ENCODE peak calls at places on chromosomes 3 and 15, in ten cellular contexts. V is left ventricle myocardium inferior, K is adrenal gland, S is GM12865, M is B cell, Y is fibroblast of pulmonary artery, X is GM13976, D is RWPE1, I is fibroblast of the aortic adventitia, E is suprapubic skin. A is an unnamed sample.

GRCh38 chr3:37256447-37256846 is 82.1 kb upstream of the LRRFIP2 start:
- DNase-seq in V (no peak), K (no peak), S (no peak), M (no peak), Y (no peak), X (no peak), D (no peak), I (no peak), E (no peak), A (no peak)

GRCh38 chr3:181613813-181614212 is 97.9 kb upstream of the SOX2 start:
- DNase-seq in V (no peak), K (no peak), S (no peak), M (no peak), Y (no peak), X (no peak), D (no peak), I (no peak), E (no peak), A (no peak)

GRCh38 chr15:80669599-80670273 is 25.4 kb upstream of the ABHD17C start:
- DNase-seq in V (no peak), K (no peak), S (peak), M (no peak), Y (peak), X (peak), D (no peak), I (peak), E (no peak), A (no peak)

GRCh38 chr3:198046120-198046857 is 86.3 kb downstream of the LMLN start:
- DNase-seq in V (no peak), K (no peak), S (no peak), M (no peak), Y (no peak), X (no peak), D (no peak), I (no peak), E (no peak), A (no peak)

GRCh38 chr3:24773798-24774197 is 279.1 kb upstream of the THRB start:
- DNase-seq in V (peak), K (peak), S (peak), M (no peak), Y (peak), X (peak), D (peak), I (peak), E (no peak), A (peak)

GRCh38 chr3:52527732-52528595 is 5.7 kb downstream of the NT5DC2 start:
- DNase-seq in V (peak), K (no peak), S (no peak), M (peak), Y (no peak), X (no peak), D (no peak), I (no peak), E (no peak), A (no peak)

GRCh38 chr3:189094539-189094938 is 77.2 kb upstream of the TPRG1 start:
- DNase-seq in V (no peak), K (no peak), S (no peak), M (no peak), Y (no peak), X (no peak), D (no peak), I (no peak), E (no peak), A (no peak)

GRCh38 chr3:58254144-58254543 is 16.6 kb downstream of the ABHD6 start:
- DNase-seq in V (no peak), K (no peak), S (no peak), M (no peak), Y (no peak), X (no peak), D (no peak), I (no peak), E (no peak), A (no peak)

GRCh38 chr15:46277994-46278885 is 643.4 kb downstream of the SQOR start:
- DNase-seq in V (no peak), K (no peak), S (no peak), M (no peak), Y (no peak), X (no peak), D (no peak), I (no peak), E (no peak), A (no peak)

GRCh38 chr3:115228266-115228665 is 81.2 kb upstream of the ZBTB20 start:
- DNase-seq in V (no peak), K (no peak), S (no peak), M (no peak), Y (no peak), X (no peak), D (no peak), I (no peak), E (no peak), A (no peak)

GRCh38 chr3:171049831-171050444 is 23.4 kb upstream of the SLC2A2 start:
- DNase-seq in V (peak), K (peak), S (peak), M (peak), Y (peak), X (peak), D (peak), I (peak), E (no peak), A (peak)

GRCh38 chr3:156769661-156770654 is 56.2 kb upstream of the LEKR1 start:
- DNase-seq in V (no peak), K (no peak), S (no peak), M (no peak), Y (no peak), X (no peak), D (no peak), I (peak), E (no peak), A (no peak)

GRCh38 chr15:101008158-101009139 is 89.3 kb downstream of the LRRK1 start:
- DNase-seq in V (peak), K (peak), S (peak), M (peak), Y (peak), X (peak), D (peak), I (peak), E (peak), A (peak)

GRCh38 chr3:16928386-16929132 is 43.8 kb downstream of the PLCL2 start:
- DNase-seq in V (no peak), K (peak), S (peak), M (no peak), Y (no peak), X (peak), D (no peak), I (no peak), E (no peak), A (no peak)

GRCh38 chr15:76340198-76340801 is 3.7 kb downstream of the ISL2 start:
- DNase-seq in V (no peak), K (peak), S (peak), M (peak), Y (peak), X (peak), D (no peak), I (peak), E (no peak), A (peak)

GRCh38 chr3:37041546-37042195 is 48.4 kb downstream of the MLH1 start:
- DNase-seq in V (no peak), K (no peak), S (no peak), M (no peak), Y (no peak), X (no peak), D (no peak), I (no peak), E (no peak), A (no peak)

GRCh38 chr3:135964160-135964955 is 1.2 kb upstream of the PPP2R3A start:
- DNase-seq in V (no peak), K (no peak), S (no peak), M (no peak), Y (no peak), X (no peak), D (no peak), I (no peak), E (no peak), A (no peak)

GRCh38 chr15:81851307-81851706 is 194.5 kb downstream of the MEX3B start:
- DNase-seq in V (no peak), K (no peak), S (peak), M (no peak), Y (no peak), X (no peak), D (no peak), I (no peak), E (no peak), A (no peak)

GRCh38 chr3:80192871-80193270 is 425.1 kb upstream of the ROBO1 start:
- DNase-seq in V (no peak), K (no peak), S (no peak), M (no peak), Y (peak), X (no peak), D (no peak), I (no peak), E (no peak), A (no peak)

GRCh38 chr15:43105077-43105769 is 615 bp downstream of the UBR1 start:
- DNase-seq in V (no peak), K (peak), S (peak), M (peak), Y (peak), X (peak), D (peak), I (no peak), E (no peak), A (no peak)

GRCh38 chr3:106740116-106740515 is 637.1 kb upstream of the CCDC54 start:
- DNase-seq in V (no peak), K (no peak), S (no peak), M (no peak), Y (peak), X (no peak), D (no peak), I (peak), E (no peak), A (no peak)

GRCh38 chr3:178063475-178063874 is 472.8 kb upstream of the KCNMB2 start:
- DNase-seq in V (no peak), K (no peak), S (no peak), M (no peak), Y (peak), X (no peak), D (peak), I (peak), E (no peak), A (no peak)

GRCh38 chr15:80608688-80609087 is 86.4 kb upstream of the ABHD17C start:
- DNase-seq in V (no peak), K (no peak), S (no peak), M (no peak), Y (no peak), X (no peak), D (no peak), I (no peak), E (no peak), A (no peak)

GRCh38 chr3:59653405-59654119 is 603.7 kb upstream of the CFAP20DC start:
- DNase-seq in V (no peak), K (no peak), S (no peak), M (no peak), Y (no peak), X (no peak), D (no peak), I (no peak), E (no peak), A (no peak)

GRCh38 chr3:40780341-40780800 is 255.6 kb downstream of the ZNF621 start:
- DNase-seq in V (peak), K (peak), S (no peak), M (no peak), Y (peak), X (no peak), D (no peak), I (no peak), E (peak), A (no peak)

GRCh38 chr3:103440539-103441113 is 1005.8 kb downstream of the ZPLD1 start:
- DNase-seq in V (no peak), K (no peak), S (peak), M (no peak), Y (peak), X (peak), D (peak), I (no peak), E (no peak), A (peak)

GRCh38 chr3:16550676-16551341 is 37.3 kb upstream of the RFTN1 start:
- DNase-seq in V (no peak), K (peak), S (peak), M (peak), Y (peak), X (peak), D (peak), I (peak), E (peak), A (peak)

GRCh38 chr3:152518346-152518745 is 249.6 kb downstream of the MBNL1 start:
- DNase-seq in V (no peak), K (no peak), S (peak), M (no peak), Y (no peak), X (no peak), D (no peak), I (no peak), E (no peak), A (no peak)

GRCh38 chr3:14646150-14646573 is 5.4 kb upstream of the CCDC174 start:
- DNase-seq in V (no peak), K (no peak), S (no peak), M (no peak), Y (no peak), X (no peak), D (no peak), I (no peak), E (no peak), A (no peak)

GRCh38 chr15:73582961-73583360 is 50.2 kb downstream of the NPTN start:
- DNase-seq in V (no peak), K (no peak), S (no peak), M (no peak), Y (no peak), X (no peak), D (no peak), I (no peak), E (no peak), A (no peak)

GRCh38 chr15:44798815-44799214 is 62.5 kb downstream of the TRIM69 start:
- DNase-seq in V (no peak), K (peak), S (peak), M (no peak), Y (no peak), X (no peak), D (peak), I (peak), E (no peak), A (no peak)

GRCh38 chr3:12342151-12342550 is 53.3 kb downstream of the PPARG start:
- DNase-seq in V (no peak), K (no peak), S (no peak), M (no peak), Y (peak), X (no peak), D (no peak), I (peak), E (no peak), A (no peak)

GRCh38 chr15:59687831-59688230 is 1.3 kb downstream of the BNIP2 start:
- DNase-seq in V (no peak), K (peak), S (peak), M (peak), Y (peak), X (peak), D (peak), I (peak), E (no peak), A (peak)

GRCh38 chr15:52255935-52256334 is 39.7 kb downstream of the MYO5C start:
- DNase-seq in V (no peak), K (no peak), S (no peak), M (no peak), Y (no peak), X (no peak), D (no peak), I (no peak), E (no peak), A (no peak)

GRCh38 chr3:77412591-77412990 is 372.7 kb downstream of the ROBO2 start:
- DNase-seq in V (no peak), K (no peak), S (no peak), M (no peak), Y (no peak), X (no peak), D (peak), I (no peak), E (no peak), A (no peak)

GRCh38 chr3:16211176-16211904 is 36.9 kb downstream of the GALNT15 start:
- DNase-seq in V (no peak), K (no peak), S (no peak), M (no peak), Y (no peak), X (no peak), D (no peak), I (no peak), E (no peak), A (no peak)

GRCh38 chr3:50124363-50125226 is 30.5 kb upstream of the SEMA3F start:
- DNase-seq in V (no peak), K (no peak), S (no peak), M (peak), Y (no peak), X (peak), D (no peak), I (no peak), E (no peak), A (peak)

GRCh38 chr3:173140986-173141385 is at the start of gene SPATA16:
- DNase-seq in V (no peak), K (no peak), S (no peak), M (no peak), Y (no peak), X (no peak), D (no peak), I (no peak), E (no peak), A (no peak)

GRCh38 chr3:153290278-153291015 is 128.4 kb downstream of the RAP2B start:
- DNase-seq in V (no peak), K (no peak), S (no peak), M (no peak), Y (no peak), X (no peak), D (peak), I (peak), E (no peak), A (no peak)

GRCh38 chr15:97904196-97904572 is 56.3 kb upstream of the ARRDC4 start:
- DNase-seq in V (peak), K (peak), S (no peak), M (no peak), Y (peak), X (peak), D (peak), I (peak), E (peak), A (no peak)

GRCh38 chr15:83764201-83764839 is 110.4 kb downstream of the ADAMTSL3 start:
- DNase-seq in V (no peak), K (no peak), S (no peak), M (no peak), Y (no peak), X (no peak), D (no peak), I (peak), E (no peak), A (no peak)

GRCh38 chr15:83767786-83768185 is 113.9 kb downstream of the ADAMTSL3 start:
- DNase-seq in V (no peak), K (peak), S (no peak), M (no peak), Y (peak), X (no peak), D (no peak), I (peak), E (no peak), A (no peak)

GRCh38 chr15:83766326-83766725 is 112.4 kb downstream of the ADAMTSL3 start:
- DNase-seq in V (no peak), K (no peak), S (no peak), M (no peak), Y (peak), X (no peak), D (no peak), I (peak), E (no peak), A (no peak)

DNA sequence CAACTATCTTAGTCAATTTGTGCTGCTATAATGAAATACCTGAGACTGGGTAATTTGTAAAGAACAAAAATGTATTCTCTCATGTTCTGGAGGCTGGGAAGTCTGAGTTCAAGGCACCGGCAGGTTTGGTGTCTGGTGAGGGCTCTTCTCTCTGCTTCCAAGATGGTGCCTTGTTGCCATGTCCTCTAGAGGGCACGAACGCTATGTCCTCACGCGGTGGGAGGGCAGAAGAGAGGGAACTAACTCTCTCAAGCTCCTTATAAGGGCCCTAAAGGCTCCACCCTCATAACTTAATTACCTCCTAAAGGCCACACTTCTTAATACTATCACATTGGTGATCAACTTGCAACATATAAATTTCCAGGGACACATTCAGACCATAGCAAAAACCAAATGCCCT is 108.4 kb downstream of the ADAMTSL3 start:
- DNase-seq in V (no peak), K (no peak), S (no peak), M (no peak), Y (no peak), X (no peak), D (no peak), I (no peak), E (no peak), A (no peak)
- TF ChIP-seq CTCF in V (no peak), K (no peak), S (no peak), M (no peak), Y (no peak), X (no peak), D (no peak), I (no peak), E (no peak), A (no peak)

GRCh38 chr15:39415634-39416033 is 165.2 kb upstream of the THBS1 start:
- DNase-seq in V (no peak), K (no peak), S (no peak), M (no peak), Y (no peak), X (no peak), D (no peak), I (no peak), E (no peak), A (no peak)
- TF ChIP-seq CTCF in V (no peak), K (no peak), S (no peak), M (no peak), Y (no peak), X (no peak), D (no peak), I (no peak), E (no peak), A (no peak)

GRCh38 chr3:187739125-187739560 is 6.1 kb downstream of the BCL6 start:
- DNase-seq in V (peak), K (no peak), S (no peak), M (no peak), Y (no peak), X (peak), D (peak), I (no peak), E (peak), A (no peak)
- TF ChIP-seq CTCF in V (no peak), K (peak), S (no peak), M (peak), Y (no peak), X (no peak), D (no peak), I (no peak), E (no peak), A (no peak)

DNA sequence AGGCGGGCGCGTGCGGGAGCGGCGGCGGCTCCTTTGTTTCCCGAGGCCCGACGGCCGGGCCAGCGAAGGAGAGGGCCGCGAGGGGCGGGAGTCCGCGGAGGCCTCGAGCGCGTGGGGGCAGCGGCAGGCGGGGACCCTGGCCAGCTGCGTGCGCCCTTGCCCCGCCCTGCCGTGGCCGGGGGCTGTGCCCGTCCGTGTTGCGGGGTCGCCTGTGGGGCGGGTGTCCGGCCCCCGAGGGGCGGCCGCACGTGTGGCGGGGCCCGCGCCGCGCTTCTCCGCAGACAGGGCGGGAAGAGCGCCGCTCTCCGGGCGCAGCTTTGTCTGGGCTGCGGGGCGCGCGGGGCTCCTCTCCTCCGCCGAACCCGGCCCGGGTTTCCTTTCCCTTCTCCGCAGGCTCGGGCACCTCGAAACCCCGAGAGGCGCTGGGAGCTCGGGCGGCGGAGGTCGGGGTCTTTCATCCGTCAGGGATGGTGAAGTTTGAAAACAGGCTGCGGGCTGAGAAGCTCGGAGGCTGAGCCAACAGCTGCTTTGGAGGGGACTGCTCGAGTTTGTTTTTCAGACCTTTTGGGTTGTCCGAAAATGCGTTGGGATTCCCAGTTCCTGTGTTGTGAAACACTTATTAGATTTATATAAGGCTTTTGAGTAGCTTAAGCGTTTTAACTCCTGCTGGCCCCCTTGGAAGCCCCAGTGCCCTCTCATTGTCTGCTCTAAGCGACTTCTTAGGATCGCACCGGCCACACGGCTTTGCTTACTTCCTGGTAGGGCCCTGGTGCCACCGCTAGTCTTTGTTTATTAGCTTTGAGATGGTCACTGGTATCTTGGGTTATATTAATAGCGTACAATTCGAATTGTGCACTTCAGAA is 817 bp downstream of the USP3 start:
- DNase-seq in V (peak), K (peak), S (peak), M (peak), Y (peak), X (no peak), D (no peak), I (peak), E (no peak), A (no peak)
- TF ChIP-seq CTCF in V (peak), K (peak), S (peak), M (no peak), Y (peak), X (peak), D (peak), I (peak), E (peak), A (peak)

GRCh38 chr3:159482241-159483031 is 506.2 kb upstream of the IL12A start:
- DNase-seq in V (no peak), K (no peak), S (no peak), M (no peak), Y (no peak), X (no peak), D (no peak), I (no peak), E (no peak), A (no peak)
- TF ChIP-seq CTCF in V (no peak), K (no peak), S (no peak), M (no peak), Y (no peak), X (no peak), D (no peak), I (no peak), E (no peak), A (no peak)

A was measured in GM13977.